ENCODE peak calls at places on chromosomes 11 and 22, in five cellular contexts. H is SK-N-SH, R is K562, U is HepG2, B is GM12878. Q is an unnamed sample.

GRCh38 chr11:69122642-69123431 is 32.9 kb upstream of the SMIM38 start:
- DNase-seq in R (peak), H (peak), U (peak), B (no peak), Q (no peak)

GRCh38 chr11:72072348-72072747 is 8.0 kb downstream of the NUMA1 start:
- DNase-seq in H (no peak), B (no peak), U (peak), R (no peak), Q (no peak)

GRCh38 chr11:60111793-60112192 is 23.3 kb downstream of the MS4A2 start:
- DNase-seq in H (no peak), U (no peak), B (no peak), R (no peak), Q (no peak)

GRCh38 chr11:72230764-72231365 is 6.3 kb downstream of the INPPL1 start:
- DNase-seq in B (no peak), U (no peak), H (no peak), R (no peak), Q (no peak)

GRCh38 chr11:10625982-10626311 is 57.5 kb upstream of the LYVE1 start:
- DNase-seq in R (no peak), H (no peak), U (no peak), B (no peak), Q (no peak)

GRCh38 chr11:19907008-19907579 is 194.5 kb downstream of the NAV2 start:
- DNase-seq in B (peak), U (peak), R (no peak), H (no peak), Q (no peak)

GRCh38 chr11:73528420-73528819 is 69.5 kb downstream of the FAM168A start:
- DNase-seq in H (no peak), U (no peak), R (no peak), B (no peak), Q (no peak)

GRCh38 chr22:42326301-42326700 is 55.8 kb upstream of the TCF20 start:
- DNase-seq in U (no peak), H (no peak), R (no peak), B (no peak), Q (no peak)

GRCh38 chr22:28903080-28903479 is 19.7 kb downstream of the ZNRF3 start:
- DNase-seq in H (no peak), R (no peak), B (no peak), U (no peak), Q (no peak)

GRCh38 chr11:14369598-14369997 is 10.6 kb upstream of the RRAS2 start:
- DNase-seq in B (no peak), U (no peak), H (no peak), R (no peak), Q (no peak)

GRCh38 chr11:33735426-33736147 is 636 bp downstream of the CD59 start:
- DNase-seq in U (peak), R (no peak), B (peak), H (peak), Q (peak)
- TF ChIP-seq FOXM1 in U (no peak), R (no peak), B (no peak), H (peak), Q (no peak)

GRCh38 chr22:39718921-39719320 is 148.4 kb downstream of the CACNA1I start:
- DNase-seq in U (no peak), R (no peak), H (no peak), B (no peak), Q (no peak)

GRCh38 chr22:39721456-39722325 is 151.1 kb downstream of the CACNA1I start:
- DNase-seq in B (no peak), H (peak), R (no peak), U (no peak), Q (no peak)

GRCh38 chr22:39718206-39718605 is 147.7 kb downstream of the CACNA1I start:
- DNase-seq in U (no peak), B (no peak), H (no peak), R (no peak), Q (no peak)

GRCh38 chr22:39717099-39717498 is 146.5 kb downstream of the CACNA1I start:
- DNase-seq in U (no peak), H (no peak), R (no peak), B (no peak), Q (no peak)

DNA sequence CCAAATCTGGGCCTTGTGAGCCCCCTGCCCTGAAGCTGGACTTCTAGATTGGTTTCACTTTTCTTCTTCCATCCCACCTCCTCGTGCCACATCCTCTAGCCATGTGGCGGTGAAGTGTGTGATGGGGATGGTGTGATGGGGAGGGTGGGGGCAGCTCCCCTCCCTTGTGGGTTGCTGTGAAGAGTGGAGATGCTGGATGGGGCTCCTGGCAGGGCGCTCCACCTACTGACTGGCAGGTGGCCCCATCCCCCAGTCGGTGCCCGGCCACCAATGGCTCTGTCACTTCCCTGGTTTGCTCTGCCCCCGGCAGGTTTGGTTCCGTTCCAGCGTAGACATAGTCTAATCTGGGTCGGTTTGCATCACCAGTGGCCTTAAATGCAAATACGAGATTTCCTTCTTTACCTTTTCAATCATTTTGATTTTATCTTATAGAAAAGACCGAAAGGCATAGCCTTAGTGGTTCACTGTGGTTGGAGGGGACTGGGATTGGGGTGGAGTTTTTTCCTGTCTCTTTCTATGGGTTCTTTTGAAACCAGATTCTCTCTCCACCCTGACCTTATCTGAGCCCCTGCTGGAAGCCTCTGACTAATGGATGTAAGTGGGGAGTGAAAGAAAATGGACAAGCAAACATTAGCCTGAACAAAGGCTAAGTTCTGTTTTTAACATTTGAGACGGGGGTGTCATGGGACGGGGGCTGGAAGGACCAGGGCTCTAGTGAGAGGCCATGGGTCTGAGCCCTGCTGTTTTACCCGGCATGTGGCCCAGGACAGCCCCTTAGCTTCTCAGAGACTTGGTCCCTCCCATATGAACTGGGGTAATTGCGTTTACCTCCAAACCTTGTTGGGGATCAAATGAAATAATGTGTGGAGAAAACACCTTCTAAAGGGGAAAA is 149.3 kb downstream of the CACNA1I start:
- DNase-seq in H (no peak), R (no peak), B (no peak), U (no peak), Q (no peak)
- TF ChIP-seq FOXM1 in H (no peak), R (no peak), B (no peak), U (no peak), Q (no peak)

GRCh38 chr11:120184371-120184945 is 26.4 kb upstream of the OAF start:
- DNase-seq in H (no peak), B (no peak), U (no peak), R (no peak), Q (no peak)

GRCh38 chr11:120183701-120184141 is 27.1 kb upstream of the OAF start:
- DNase-seq in H (no peak), B (no peak), U (no peak), R (no peak), Q (no peak)

GRCh38 chr11:120185678-120186407 is 25.0 kb upstream of the OAF start:
- DNase-seq in B (no peak), R (no peak), H (peak), U (no peak), Q (no peak)

GRCh38 chr11:120186408-120186798 is 24.4 kb upstream of the OAF start:
- DNase-seq in U (no peak), B (no peak), H (no peak), R (no peak), Q (no peak)

DNA sequence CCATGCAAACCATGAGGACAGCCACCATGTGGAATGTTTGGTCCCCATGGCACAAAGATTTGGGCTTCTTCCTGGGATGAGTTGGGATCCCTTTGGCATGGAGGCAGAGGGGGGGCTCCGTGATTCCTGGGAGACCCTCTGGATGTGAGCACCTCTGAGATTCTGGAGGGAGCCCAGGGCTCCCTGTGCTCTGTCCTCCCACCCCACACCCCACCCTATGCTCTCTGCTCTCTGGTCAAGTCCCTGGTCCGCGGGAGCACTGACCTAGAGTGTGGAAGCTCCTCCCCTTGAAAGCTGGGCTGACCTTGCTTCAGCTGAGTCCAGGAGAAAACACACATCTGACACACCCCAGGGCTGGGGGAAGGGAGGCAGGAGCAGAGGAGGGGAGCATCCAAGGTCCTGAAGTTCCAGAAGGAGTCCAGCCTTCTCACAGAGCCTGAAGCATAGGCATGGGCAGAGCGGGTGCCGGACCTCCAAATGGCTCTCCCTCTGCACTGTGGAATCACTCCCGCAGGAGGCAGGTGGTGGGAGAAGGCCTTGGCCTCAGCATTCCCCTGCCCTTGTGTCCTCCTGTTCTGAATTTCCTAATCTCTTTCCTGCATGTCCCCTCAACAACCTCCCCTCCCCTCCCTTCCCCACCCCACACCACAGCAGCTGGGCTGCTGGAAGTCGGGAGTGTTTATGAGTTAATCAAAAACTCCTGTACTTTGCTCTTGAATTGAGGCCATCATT is 25.7 kb upstream of the OAF start:
- DNase-seq in U (peak), H (peak), B (no peak), R (no peak), Q (no peak)
- TF ChIP-seq FOXM1 in U (no peak), H (no peak), B (no peak), R (no peak), Q (no peak)

GRCh38 chr11:1763336-1763795 is 361 bp downstream of the CTSD start:
- DNase-seq in R (peak), H (peak), U (no peak), B (no peak), Q (no peak)

GRCh38 chr11:1761110-1761856 is 2.4 kb downstream of the CTSD start:
- DNase-seq in B (no peak), R (no peak), H (no peak), U (no peak), Q (no peak)

GRCh38 chr11:1763796-1764661 is at the start of gene CTSD:
- DNase-seq in B (no peak), U (peak), R (peak), H (peak), Q (peak)

GRCh38 chr11:1761857-1762536 is 1.7 kb downstream of the CTSD start:
- DNase-seq in U (no peak), R (no peak), H (no peak), B (no peak), Q (no peak)

DNA sequence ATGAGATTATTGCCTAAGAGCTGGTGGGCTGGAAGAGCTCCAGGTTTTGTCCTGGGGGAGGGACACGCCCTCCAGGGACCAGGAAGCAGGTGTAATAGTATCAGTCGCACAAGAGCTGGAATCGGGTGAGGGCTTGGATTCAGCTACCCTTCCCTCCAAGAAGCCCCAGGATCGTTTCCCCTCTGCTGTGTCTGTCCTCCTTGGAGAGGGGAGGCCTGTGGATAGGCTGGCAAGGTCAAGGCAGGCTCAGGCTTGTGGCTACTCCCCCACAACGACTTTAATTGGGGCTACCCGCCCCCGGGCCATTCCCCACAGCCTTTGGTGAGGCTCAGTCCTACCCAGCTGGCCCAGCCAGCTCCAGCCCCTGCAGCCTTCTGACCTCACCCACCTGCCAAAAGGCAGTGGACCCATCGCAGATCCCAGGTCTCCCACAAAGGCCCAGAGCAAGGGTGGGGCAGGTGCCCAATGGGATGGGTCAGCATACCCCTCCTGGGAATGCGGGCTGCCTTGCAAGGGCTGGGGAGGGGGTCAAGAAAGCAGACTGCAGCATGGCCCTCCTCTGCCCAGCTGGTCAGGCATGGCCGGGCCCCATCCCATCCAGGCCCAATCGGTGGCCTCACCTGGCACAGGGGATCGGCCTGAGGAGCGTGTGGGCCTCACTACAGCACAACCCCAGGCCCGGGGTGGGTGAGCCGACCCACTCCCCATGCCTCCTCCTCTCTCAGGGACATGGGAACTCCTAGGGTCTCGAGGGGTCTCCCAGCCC is 1.0 kb downstream of the CTSD start:
- DNase-seq in B (no peak), U (peak), H (no peak), R (peak), Q (no peak)
- TF ChIP-seq FOXM1 in B (no peak), U (no peak), H (no peak), R (no peak), Q (no peak)

DNA sequence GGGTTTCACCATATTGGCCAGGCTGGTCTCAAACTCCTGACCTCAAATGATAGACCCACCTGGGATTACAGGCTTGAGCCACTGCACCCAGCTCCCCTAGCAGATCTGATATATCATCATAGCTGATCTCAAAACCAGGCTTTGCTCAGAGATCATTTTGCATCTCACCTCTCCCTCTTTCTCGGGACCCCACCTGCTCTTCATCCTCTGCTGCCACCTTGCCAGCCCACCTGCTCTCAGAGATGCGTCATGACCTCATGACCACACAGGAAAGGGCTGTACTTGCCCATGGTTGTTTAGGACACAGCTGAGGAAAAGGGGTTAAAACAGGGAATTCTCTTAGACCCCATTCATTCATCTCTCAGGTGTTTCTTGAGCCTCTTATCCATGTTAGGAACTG is 27.4 kb downstream of the POU2F3 start:
- DNase-seq in U (no peak), H (no peak), B (no peak), R (no peak), Q (no peak)
- TF ChIP-seq FOXM1 in U (no peak), H (no peak), B (no peak), R (no peak), Q (no peak)

GRCh38 chr22:37409557-37409956 is 17.7 kb downstream of the ELFN2 start:
- DNase-seq in H (no peak), B (no peak), U (no peak), R (no peak), Q (no peak)

GRCh38 chr22:37413546-37413945 is 13.7 kb downstream of the ELFN2 start:
- DNase-seq in U (no peak), R (no peak), H (no peak), B (no peak), Q (no peak)

GRCh38 chr22:37412445-37413250 is 14.6 kb downstream of the ELFN2 start:
- DNase-seq in H (no peak), R (no peak), B (no peak), U (no peak), Q (no peak)

GRCh38 chr22:37410174-37411055 is 16.9 kb downstream of the ELFN2 start:
- DNase-seq in U (no peak), H (no peak), B (no peak), R (no peak), Q (no peak)

DNA sequence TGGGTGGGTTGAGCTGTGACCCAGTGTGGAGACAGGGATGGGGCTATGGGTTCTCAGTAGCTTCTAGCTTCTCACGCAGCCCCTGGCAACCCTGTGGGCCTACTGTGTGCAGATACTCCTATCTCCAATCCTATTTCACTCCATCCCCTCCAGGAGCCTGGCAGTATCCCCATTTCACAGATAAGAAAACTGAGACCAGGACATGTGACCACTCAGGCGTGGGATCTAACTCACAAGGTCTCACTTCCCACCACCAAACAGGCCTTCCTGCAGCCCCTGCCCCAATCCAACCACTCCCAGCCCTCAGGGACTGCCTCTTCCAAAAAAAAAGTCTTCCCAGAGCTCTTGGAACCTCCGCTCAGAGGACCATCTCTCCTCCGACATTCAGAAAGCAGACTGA is 15.6 kb downstream of the ELFN2 start:
- DNase-seq in R (no peak), U (no peak), H (no peak), B (no peak), Q (no peak)
- TF ChIP-seq FOXM1 in R (no peak), U (no peak), H (no peak), B (no peak), Q (no peak)

DNA sequence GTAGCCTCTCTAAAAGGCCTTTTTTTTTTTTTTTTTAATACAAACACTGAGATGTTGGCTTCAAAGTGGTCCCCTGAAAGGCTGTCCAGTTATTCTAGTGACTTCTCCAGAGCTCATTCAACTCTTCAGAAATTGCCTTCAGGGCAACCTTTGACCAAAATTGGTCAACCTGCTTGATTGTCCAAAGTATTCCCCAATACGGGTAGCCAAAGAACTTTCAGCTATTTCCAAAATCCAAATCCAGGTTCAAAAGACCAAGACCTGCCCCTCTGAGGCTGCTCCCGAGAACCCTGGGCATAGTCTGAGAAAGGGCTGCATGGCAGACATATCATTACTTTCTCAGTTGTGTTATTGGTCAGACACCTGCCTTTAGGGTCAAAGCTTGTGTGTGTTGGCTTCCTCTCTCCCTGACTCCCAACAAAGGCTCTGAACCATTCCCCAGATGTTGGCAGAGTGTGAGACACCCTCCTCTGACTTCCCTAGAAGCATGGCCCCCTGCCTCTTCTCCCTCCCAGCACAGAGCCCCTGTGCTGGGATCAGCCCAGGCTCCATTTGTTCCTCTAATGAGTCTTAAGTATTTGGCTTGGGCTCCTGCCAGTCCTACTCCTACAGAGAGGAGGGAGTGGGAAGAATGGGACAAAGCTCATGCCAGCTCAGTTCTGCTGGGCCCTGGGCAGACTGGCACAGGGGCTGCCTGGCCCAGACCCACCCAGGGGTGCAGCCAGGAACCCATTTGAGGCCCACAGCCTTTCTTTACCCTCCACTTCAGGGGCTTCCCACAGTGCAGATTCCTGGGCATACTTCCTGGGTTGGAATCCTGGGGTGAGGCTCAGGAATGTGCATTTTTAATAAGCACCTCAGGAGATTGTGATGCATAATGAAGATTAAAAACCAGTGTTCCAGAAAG is 30.3 kb downstream of the TNKS1BP1 start:
- DNase-seq in B (no peak), H (no peak), U (no peak), R (no peak), Q (no peak)
- TF ChIP-seq FOXM1 in B (no peak), H (no peak), U (no peak), R (no peak), Q (no peak)

GRCh38 chr11:35105319-35106063 is 33.5 kb upstream of the CD44 start:
- DNase-seq in H (no peak), B (no peak), U (no peak), R (no peak), Q (no peak)
- TF ChIP-seq FOXM1 in H (no peak), B (no peak), U (no peak), R (no peak), Q (no peak)

GRCh38 chr11:11966826-11967668 is 41.4 kb downstream of the DKK3 start:
- DNase-seq in B (no peak), U (peak), R (peak), H (peak), Q (peak)
- TF ChIP-seq FOXM1 in B (no peak), U (no peak), R (no peak), H (no peak), Q (no peak)

GRCh38 chr11:128953151-128953550 is 10.5 kb upstream of the TP53AIP1 start:
- DNase-seq in U (no peak), B (no peak), H (no peak), R (no peak), Q (no peak)

GRCh38 chr11:128946646-128947045 is 4.0 kb upstream of the TP53AIP1 start:
- DNase-seq in B (no peak), U (no peak), H (no peak), R (no peak), Q (no peak)

GRCh38 chr11:128948583-128948982 is 5.9 kb upstream of the TP53AIP1 start:
- DNase-seq in U (no peak), H (no peak), R (no peak), B (no peak), Q (no peak)

GRCh38 chr11:128949791-128950454 is 7.3 kb upstream of the TP53AIP1 start:
- DNase-seq in U (no peak), H (no peak), R (no peak), B (no peak), Q (no peak)
- TF ChIP-seq FOXM1 in U (no peak), H (no peak), R (no peak), B (no peak), Q (no peak)

Q was measured in HEK293T.